ENCODE peak calls at places on chromosomes 16 and 17, in six cellular contexts. One of them, this sample, is unnamed.
A peak's percentile ranks its signal among the peaks of the same experiment; 100 is the strongest.

GRCh38 chr16:64615647-64616280 is 506.1 kb downstream of the CDH11 start:
- DNase-seq in WTC11: peak; percentile 68
- DNase-seq in midbrain: peak; percentile 25
- DNase-seq in EL: peak; percentile 6
- DNase-seq in tibial artery: no peak
- DNase-seq in AG08396: no peak
- DNase-seq in this sample: no peak

GRCh38 chr17:77634710-77635109 is 323.8 kb upstream of the TNRC6C start:
- DNase-seq in WTC11: no peak
- DNase-seq in midbrain: no peak
- DNase-seq in EL: no peak
- DNase-seq in tibial artery: no peak
- DNase-seq in AG08396: no peak
- DNase-seq in this sample: no peak

GRCh38 chr17:38510424-38511125 is 82.3 kb downstream of the ARHGAP23 start:
- DNase-seq in WTC11: peak; percentile 65
- DNase-seq in midbrain: no peak
- DNase-seq in EL: peak; percentile 29
- DNase-seq in tibial artery: no peak
- DNase-seq in AG08396: peak; percentile 60
- DNase-seq in this sample: no peak

GRCh38 chr16:56357765-56358322 is 67.5 kb downstream of the AMFR start:
- DNase-seq in WTC11: peak; percentile 55
- DNase-seq in midbrain: no peak
- DNase-seq in EL: no peak
- DNase-seq in tibial artery: no peak
- DNase-seq in AG08396: peak; percentile 8
- DNase-seq in this sample: peak; percentile 44

GRCh38 chr17:7888184-7888920 is at the start of gene CHD3:
- DNase-seq in WTC11: no peak
- DNase-seq in midbrain: no peak
- DNase-seq in EL: no peak
- DNase-seq in tibial artery: no peak
- DNase-seq in AG08396: no peak
- DNase-seq in this sample: peak; percentile 77

GRCh38 chr17:63991611-63992010 is 6.5 kb upstream of the PRR29 start:
- DNase-seq in WTC11: no peak
- DNase-seq in midbrain: no peak
- DNase-seq in EL: no peak
- DNase-seq in tibial artery: no peak
- DNase-seq in AG08396: no peak
- DNase-seq in this sample: no peak

GRCh38 chr17:73030995-73031394 is 61.5 kb downstream of the SLC39A11 start:
- DNase-seq in WTC11: no peak
- DNase-seq in midbrain: no peak
- DNase-seq in EL: no peak
- DNase-seq in tibial artery: no peak
- DNase-seq in AG08396: no peak
- DNase-seq in this sample: no peak

GRCh38 chr16:84529607-84530006 is 25.1 kb upstream of the MEAK7 start:
- DNase-seq in WTC11: no peak
- DNase-seq in midbrain: no peak
- DNase-seq in EL: no peak
- DNase-seq in tibial artery: no peak
- DNase-seq in AG08396: no peak
- DNase-seq in this sample: no peak

GRCh38 chr16:11133344-11133921 is 122.6 kb downstream of the SOCS1 start:
- DNase-seq in WTC11: no peak
- DNase-seq in midbrain: peak; percentile 5
- DNase-seq in EL: peak; percentile 97
- DNase-seq in tibial artery: peak; percentile 82
- DNase-seq in AG08396: peak; percentile 94
- DNase-seq in this sample: peak; percentile 90

GRCh38 chr16:10923650-10924214 is 18.5 kb downstream of the DEXI start:
- DNase-seq in WTC11: no peak
- DNase-seq in midbrain: peak; percentile 61
- DNase-seq in EL: no peak
- DNase-seq in tibial artery: peak; percentile 81
- DNase-seq in AG08396: no peak
- DNase-seq in this sample: peak; percentile 70

This sample was measured in ureter.